ENCODE peak calls at places on chromosomes 12 and 14, in six cellular contexts. One of them, this sample, is unnamed.

GRCh38 chr12:117674313-117674712 is 294.5 kb downstream of the KSR2 start:
- ATAC-seq in stimulated activated effector memory CD8-positive, alpha-beta T cell treated with anti-CD3 and anti-CD28 coated beads, Interleukin-12 subunit alpha, Interleukin-12 subunit beta, amount 100 ng/mL, for 72 hours: no peak
- ATAC-seq in left colon: no peak
- ATAC-seq in HCT116: no peak
- ATAC-seq in CD4-positive, alpha-beta T cell: no peak
- ATAC-seq in natural killer cell: no peak
- ATAC-seq in this sample: no peak

GRCh38 chr14:105908481-105908911 is 382.1 kb downstream of the TMEM121 start:
- ATAC-seq in stimulated activated effector memory CD8-positive, alpha-beta T cell treated with anti-CD3 and anti-CD28 coated beads, Interleukin-12 subunit alpha, Interleukin-12 subunit beta, amount 100 ng/mL, for 72 hours: no peak
- ATAC-seq in left colon: no peak
- ATAC-seq in HCT116: no peak
- ATAC-seq in CD4-positive, alpha-beta T cell: no peak
- ATAC-seq in natural killer cell: peak; percentile 46
- ATAC-seq in this sample: no peak

GRCh38 chr14:49641697-49642129 is 6.7 kb upstream of the DNAAF2 start:
- ATAC-seq in stimulated activated effector memory CD8-positive, alpha-beta T cell treated with anti-CD3 and anti-CD28 coated beads, Interleukin-12 subunit alpha, Interleukin-12 subunit beta, amount 100 ng/mL, for 72 hours: no peak
- ATAC-seq in left colon: peak; percentile 98
- ATAC-seq in HCT116: peak; percentile 14
- ATAC-seq in CD4-positive, alpha-beta T cell: no peak
- ATAC-seq in natural killer cell: no peak
- ATAC-seq in this sample: no peak

GRCh38 chr12:88036368-88036965 is 7.3 kb upstream of the C12orf50 start:
- ATAC-seq in stimulated activated effector memory CD8-positive, alpha-beta T cell treated with anti-CD3 and anti-CD28 coated beads, Interleukin-12 subunit alpha, Interleukin-12 subunit beta, amount 100 ng/mL, for 72 hours: no peak
- ATAC-seq in left colon: no peak
- ATAC-seq in HCT116: no peak
- ATAC-seq in CD4-positive, alpha-beta T cell: no peak
- ATAC-seq in natural killer cell: no peak
- ATAC-seq in this sample: no peak

GRCh38 chr14:65575389-65575788 is 162.9 kb downstream of the FUT8 start:
- ATAC-seq in stimulated activated effector memory CD8-positive, alpha-beta T cell treated with anti-CD3 and anti-CD28 coated beads, Interleukin-12 subunit alpha, Interleukin-12 subunit beta, amount 100 ng/mL, for 72 hours: no peak
- ATAC-seq in left colon: no peak
- ATAC-seq in HCT116: no peak
- ATAC-seq in CD4-positive, alpha-beta T cell: no peak
- ATAC-seq in natural killer cell: no peak
- ATAC-seq in this sample: no peak

GRCh38 chr14:59631237-59631636 is 54.6 kb upstream of the CCDC175 start:
- ATAC-seq in stimulated activated effector memory CD8-positive, alpha-beta T cell treated with anti-CD3 and anti-CD28 coated beads, Interleukin-12 subunit alpha, Interleukin-12 subunit beta, amount 100 ng/mL, for 72 hours: no peak
- ATAC-seq in left colon: no peak
- ATAC-seq in HCT116: peak; percentile 78
- ATAC-seq in CD4-positive, alpha-beta T cell: no peak
- ATAC-seq in natural killer cell: no peak
- ATAC-seq in this sample: no peak

GRCh38 chr12:92462049-92462448 is 240.7 kb upstream of the PLEKHG7 start:
- ATAC-seq in stimulated activated effector memory CD8-positive, alpha-beta T cell treated with anti-CD3 and anti-CD28 coated beads, Interleukin-12 subunit alpha, Interleukin-12 subunit beta, amount 100 ng/mL, for 72 hours: peak; percentile 88
- ATAC-seq in left colon: peak; percentile 25
- ATAC-seq in HCT116: no peak
- ATAC-seq in CD4-positive, alpha-beta T cell: peak; percentile 34
- ATAC-seq in natural killer cell: peak; percentile 86
- ATAC-seq in this sample: peak; percentile 84

GRCh38 chr12:70402597-70402996 is 36.5 kb downstream of the KCNMB4 start:
- ATAC-seq in stimulated activated effector memory CD8-positive, alpha-beta T cell treated with anti-CD3 and anti-CD28 coated beads, Interleukin-12 subunit alpha, Interleukin-12 subunit beta, amount 100 ng/mL, for 72 hours: no peak
- ATAC-seq in left colon: no peak
- ATAC-seq in HCT116: peak; percentile 60
- ATAC-seq in CD4-positive, alpha-beta T cell: no peak
- ATAC-seq in natural killer cell: no peak
- ATAC-seq in this sample: no peak

GRCh38 chr14:60856113-60856512 is 121.6 kb downstream of the MNAT1 start:
- ATAC-seq in stimulated activated effector memory CD8-positive, alpha-beta T cell treated with anti-CD3 and anti-CD28 coated beads, Interleukin-12 subunit alpha, Interleukin-12 subunit beta, amount 100 ng/mL, for 72 hours: peak; percentile 76
- ATAC-seq in left colon: no peak
- ATAC-seq in HCT116: no peak
- ATAC-seq in CD4-positive, alpha-beta T cell: no peak
- ATAC-seq in natural killer cell: no peak
- ATAC-seq in this sample: peak; percentile 81

GRCh38 chr14:61538464-61539022 is 156.8 kb upstream of the HIF1A start:
- ATAC-seq in stimulated activated effector memory CD8-positive, alpha-beta T cell treated with anti-CD3 and anti-CD28 coated beads, Interleukin-12 subunit alpha, Interleukin-12 subunit beta, amount 100 ng/mL, for 72 hours: no peak
- ATAC-seq in left colon: no peak
- ATAC-seq in HCT116: no peak
- ATAC-seq in CD4-positive, alpha-beta T cell: no peak
- ATAC-seq in natural killer cell: no peak
- ATAC-seq in this sample: no peak

GRCh38 chr12:52349196-52349595 is 18.1 kb downstream of the KRT85 start:
- ATAC-seq in stimulated activated effector memory CD8-positive, alpha-beta T cell treated with anti-CD3 and anti-CD28 coated beads, Interleukin-12 subunit alpha, Interleukin-12 subunit beta, amount 100 ng/mL, for 72 hours: no peak
- ATAC-seq in left colon: no peak
- ATAC-seq in HCT116: no peak
- ATAC-seq in CD4-positive, alpha-beta T cell: no peak
- ATAC-seq in natural killer cell: no peak
- ATAC-seq in this sample: no peak

GRCh38 chr14:32702571-32702970 is 236.1 kb upstream of the NPAS3 start:
- ATAC-seq in stimulated activated effector memory CD8-positive, alpha-beta T cell treated with anti-CD3 and anti-CD28 coated beads, Interleukin-12 subunit alpha, Interleukin-12 subunit beta, amount 100 ng/mL, for 72 hours: peak; percentile 37
- ATAC-seq in left colon: no peak
- ATAC-seq in HCT116: no peak
- ATAC-seq in CD4-positive, alpha-beta T cell: peak; percentile 80
- ATAC-seq in natural killer cell: no peak
- ATAC-seq in this sample: peak; percentile 99

GRCh38 chr12:50933459-50934124 is 18.8 kb upstream of the HIGD1C start:
- ATAC-seq in stimulated activated effector memory CD8-positive, alpha-beta T cell treated with anti-CD3 and anti-CD28 coated beads, Interleukin-12 subunit alpha, Interleukin-12 subunit beta, amount 100 ng/mL, for 72 hours: peak; percentile 45
- ATAC-seq in left colon: no peak
- ATAC-seq in HCT116: no peak
- ATAC-seq in CD4-positive, alpha-beta T cell: no peak
- ATAC-seq in natural killer cell: no peak
- ATAC-seq in this sample: no peak

GRCh38 chr14:77892381-77892871 is 92.5 kb downstream of the ADCK1 start:
- ATAC-seq in stimulated activated effector memory CD8-positive, alpha-beta T cell treated with anti-CD3 and anti-CD28 coated beads, Interleukin-12 subunit alpha, Interleukin-12 subunit beta, amount 100 ng/mL, for 72 hours: no peak
- ATAC-seq in left colon: no peak
- ATAC-seq in HCT116: no peak
- ATAC-seq in CD4-positive, alpha-beta T cell: no peak
- ATAC-seq in natural killer cell: no peak
- ATAC-seq in this sample: no peak